ENCODE peak calls at places on chromosomes 7 and 10, in five cellular contexts. F is GM04504, N is K562, Q is germinal center, M is GF-D8. W is an unnamed sample.

GRCh38 chr7:157021893-157022680 is 11.6 kb upstream of the MNX1 start:
- DNase-seq in M (no peak), Q (no peak), N (no peak), F (no peak), W (no peak)

GRCh38 chr10:33402748-33403147 is 68.3 kb upstream of the NRP1 start:
- DNase-seq in N (no peak), M (no peak), Q (no peak), F (no peak), W (no peak)

GRCh38 chr7:22445140-22445722 is 54.8 kb downstream of the STEAP1B start:
- DNase-seq in F (no peak), Q (peak), N (no peak), M (no peak), W (no peak)

GRCh38 chr7:157785021-157785441 is 448.2 kb downstream of the DNAJB6 start:
- DNase-seq in F (no peak), M (no peak), Q (no peak), N (no peak), W (no peak)

GRCh38 chr10:44198780-44199097 is 186.2 kb downstream of the CXCL12 start:
- DNase-seq in M (no peak), Q (no peak), F (no peak), N (no peak), W (no peak)

GRCh38 chr10:122244001-122244715 is 26.9 kb upstream of the BTBD16 start:
- DNase-seq in F (no peak), Q (no peak), N (no peak), M (no peak), W (no peak)

GRCh38 chr7:30543815-30544525 is 39.3 kb upstream of the GGCT start:
- DNase-seq in M (no peak), N (no peak), F (no peak), Q (no peak), W (no peak)

GRCh38 chr10:69914373-69915268 is 112.9 kb downstream of the COL13A1 start:
- DNase-seq in F (no peak), Q (peak), N (peak), M (no peak), W (no peak)

GRCh38 chr7:40782836-40783235 is 648.0 kb downstream of the SUGCT start:
- DNase-seq in Q (no peak), F (no peak), M (no peak), N (no peak), W (no peak)

GRCh38 chr10:71011141-71011540 is 122.8 kb upstream of the PCBD1 start:
- DNase-seq in F (no peak), Q (no peak), N (no peak), M (no peak), W (no peak)

GRCh38 chr10:117746541-117747195 is 204.1 kb downstream of the EMX2 start:
- DNase-seq in N (no peak), M (no peak), F (no peak), Q (no peak), W (no peak)

GRCh38 chr10:92291921-92292860 is 1.2 kb downstream of the MARCHF5 start:
- DNase-seq in Q (peak), M (peak), F (peak), N (peak), W (peak)

GRCh38 chr7:130063036-130063435 is 7.3 kb upstream of the KLHDC10 start:
- DNase-seq in M (peak), N (peak), Q (peak), F (no peak), W (peak)

GRCh38 chr7:93902777-93903423 is 3.5 kb upstream of the GNGT1 start:
- DNase-seq in M (no peak), N (peak), F (no peak), Q (peak), W (no peak)